ENCODE peak calls at places on chromosomes 1 and 21, in ten cellular contexts. A is PC-3; T is uterus; S is CD4-positive, alpha-beta T cell; D is body of pancreas; Q is CD8-positive, alpha-beta T cell; R is left ventricle myocardium inferior; Y is GM13977; O is heart right ventricle; P is psoas muscle. Z is an unnamed sample.

GRCh38 chr1:199357591-199357990 is 669.9 kb upstream of the NR5A2 start:
- DNase-seq in A (no peak), T (no peak), S (no peak), D (no peak), Q (no peak), R (no peak), Y (no peak), O (no peak), P (no peak), Z (no peak)

GRCh38 chr21:19463966-19464365 is 1060.4 kb upstream of the TMPRSS15 start:
- DNase-seq in A (no peak), T (no peak), S (no peak), D (no peak), Q (no peak), R (no peak), Y (no peak), O (no peak), P (no peak), Z (no peak)

GRCh38 chr1:211613108-211613947 is 34.4 kb upstream of the SLC30A1 start:
- DNase-seq in A (peak), T (peak), S (no peak), D (peak), Q (no peak), R (peak), Y (no peak), O (peak), P (peak), Z (peak)

GRCh38 chr1:32372149-32372756 is 9.9 kb downstream of the TSSK3 start:
- DNase-seq in A (peak), T (no peak), S (peak), D (no peak), Q (peak), R (no peak), Y (no peak), O (no peak), P (no peak), Z (no peak)

GRCh38 chr1:172397221-172397620 is 23.3 kb upstream of the C1orf105 start:
- DNase-seq in A (peak), T (no peak), S (no peak), D (no peak), Q (no peak), R (no peak), Y (peak), O (no peak), P (no peak), Z (no peak)

GRCh38 chr1:94527447-94528031 is 14.0 kb downstream of the F3 start:
- DNase-seq in A (peak), T (no peak), S (no peak), D (peak), Q (no peak), R (no peak), Y (no peak), O (no peak), P (no peak), Z (no peak)

GRCh38 chr1:27563407-27564263 is 40.3 kb downstream of the AHDC1 start:
- DNase-seq in A (peak), T (peak), S (no peak), D (peak), Q (no peak), R (peak), Y (no peak), O (peak), P (peak), Z (peak)

GRCh38 chr1:10489291-10490055 is 14.7 kb downstream of the PEX14 start:
- DNase-seq in A (no peak), T (no peak), S (no peak), D (no peak), Q (no peak), R (no peak), Y (no peak), O (no peak), P (no peak), Z (no peak)

GRCh38 chr1:151945725-151946365 is 36.5 kb upstream of the THEM4 start:
- DNase-seq in A (peak), T (peak), S (peak), D (peak), Q (peak), R (peak), Y (peak), O (peak), P (peak), Z (peak)

GRCh38 chr1:26787706-26788514 is at the start of gene PIGV:
- DNase-seq in A (peak), T (peak), S (peak), D (peak), Q (peak), R (peak), Y (peak), O (peak), P (peak), Z (peak)

GRCh38 chr1:171739646-171740045 is 2.2 kb downstream of the VAMP4 start:
- DNase-seq in A (peak), T (no peak), S (no peak), D (no peak), Q (no peak), R (no peak), Y (no peak), O (no peak), P (no peak), Z (no peak)

GRCh38 chr1:180521474-180522203 is 19.3 kb upstream of the ACBD6 start:
- DNase-seq in A (peak), T (no peak), S (no peak), D (peak), Q (no peak), R (no peak), Y (no peak), O (no peak), P (no peak), Z (no peak)

GRCh38 chr1:27603320-27603961 is 503 bp downstream of the AHDC1 start:
- DNase-seq in A (no peak), T (peak), S (peak), D (no peak), Q (peak), R (peak), Y (peak), O (peak), P (peak), Z (peak)

GRCh38 chr1:205792481-205792881 is 17.2 kb upstream of the RAB29 start:
- DNase-seq in A (no peak), T (no peak), S (no peak), D (no peak), Q (no peak), R (no peak), Y (no peak), O (no peak), P (no peak), Z (no peak)

GRCh38 chr1:30662291-30662840 is 61.0 kb downstream of the MATN1 start:
- DNase-seq in A (no peak), T (no peak), S (no peak), D (no peak), Q (no peak), R (no peak), Y (no peak), O (no peak), P (peak), Z (no peak)

GRCh38 chr21:22758478-22758877 is 1760.3 kb downstream of the NCAM2 start:
- DNase-seq in A (peak), T (no peak), S (no peak), D (no peak), Q (no peak), R (no peak), Y (no peak), O (no peak), P (no peak), Z (no peak)

GRCh38 chr1:17348593-17349234 is 23.3 kb upstream of the PADI6 start:
- DNase-seq in A (no peak), T (no peak), S (no peak), D (no peak), Q (no peak), R (no peak), Y (peak), O (no peak), P (no peak), Z (no peak)

GRCh38 chr1:111989531-111990025 is at the start of gene KCND3:
- DNase-seq in A (no peak), T (peak), S (no peak), D (peak), Q (no peak), R (peak), Y (peak), O (peak), P (peak), Z (peak)

GRCh38 chr1:2412773-2413494 is 570 bp upstream of the PEX10 start:
- DNase-seq in A (peak), T (peak), S (no peak), D (peak), Q (no peak), R (no peak), Y (peak), O (peak), P (no peak), Z (no peak)

GRCh38 chr1:55057270-55057955 is 18.1 kb downstream of the PCSK9 start:
- DNase-seq in A (no peak), T (no peak), S (peak), D (no peak), Q (no peak), R (no peak), Y (no peak), O (no peak), P (no peak), Z (no peak)

GRCh38 chr1:8171751-8172464 is 145.8 kb upstream of the ERRFI1 start:
- DNase-seq in A (peak), T (no peak), S (no peak), D (no peak), Q (no peak), R (no peak), Y (no peak), O (no peak), P (no peak), Z (no peak)

GRCh38 chr1:169060010-169060722 is 46.3 kb upstream of the ATP1B1 start:
- DNase-seq in A (peak), T (no peak), S (no peak), D (no peak), Q (no peak), R (no peak), Y (no peak), O (no peak), P (peak), Z (no peak)

GRCh38 chr1:216368249-216368648 is 55.0 kb downstream of the USH2A start:
- DNase-seq in A (no peak), T (no peak), S (no peak), D (no peak), Q (no peak), R (no peak), Y (no peak), O (no peak), P (no peak), Z (no peak)

GRCh38 chr1:47797555-47797954 is 199.6 kb downstream of the TRABD2B start:
- DNase-seq in A (no peak), T (no peak), S (no peak), D (no peak), Q (no peak), R (no peak), Y (no peak), O (no peak), P (no peak), Z (no peak)

GRCh38 chr1:209769171-209769904 is 13.5 kb downstream of the TRAF3IP3 start:
- DNase-seq in A (peak), T (peak), S (peak), D (peak), Q (peak), R (peak), Y (peak), O (peak), P (peak), Z (peak)

GRCh38 chr1:61670016-61670415 is 54.9 kb downstream of the TM2D1 start:
- DNase-seq in A (no peak), T (no peak), S (no peak), D (no peak), Q (no peak), R (no peak), Y (no peak), O (no peak), P (no peak), Z (no peak)

GRCh38 chr1:75233302-75233929 is 99.2 kb downstream of the LHX8 start:
- DNase-seq in A (peak), T (no peak), S (no peak), D (peak), Q (no peak), R (no peak), Y (peak), O (no peak), P (no peak), Z (no peak)

GRCh38 chr1:201399352-201400126 is 415 bp upstream of the LAD1 start:
- DNase-seq in A (peak), T (no peak), S (no peak), D (peak), Q (no peak), R (no peak), Y (no peak), O (no peak), P (no peak), Z (no peak)

GRCh38 chr1:27117733-27118439 is 37.0 kb downstream of the SLC9A1 start:
- DNase-seq in A (no peak), T (no peak), S (no peak), D (no peak), Q (no peak), R (no peak), Y (no peak), O (no peak), P (no peak), Z (no peak)

GRCh38 chr1:226125097-226125630 is 61.4 kb downstream of the ACBD3 start:
- DNase-seq in A (peak), T (peak), S (peak), D (peak), Q (peak), R (peak), Y (peak), O (peak), P (peak), Z (peak)

GRCh38 chr1:184485731-184486723 is 99.2 kb downstream of the C1orf21 start:
- DNase-seq in A (peak), T (no peak), S (no peak), D (no peak), Q (no peak), R (no peak), Y (no peak), O (no peak), P (no peak), Z (no peak)

GRCh38 chr1:166253076-166253779 is 86.4 kb upstream of the FAM78B start:
- DNase-seq in A (no peak), T (no peak), S (no peak), D (no peak), Q (no peak), R (no peak), Y (no peak), O (no peak), P (no peak), Z (no peak)

GRCh38 chr1:81912383-81912782 is 111.6 kb downstream of the ADGRL2 start:
- DNase-seq in A (peak), T (no peak), S (no peak), D (no peak), Q (no peak), R (no peak), Y (no peak), O (no peak), P (no peak), Z (no peak)

GRCh38 chr1:158328424-158328823 is 2.9 kb downstream of the CD1B start:
- DNase-seq in A (no peak), T (no peak), S (no peak), D (no peak), Q (no peak), R (no peak), Y (no peak), O (no peak), P (no peak), Z (no peak)

GRCh38 chr1:92795166-92795565 is 10.3 kb upstream of the EVI5 start:
- DNase-seq in A (no peak), T (no peak), S (no peak), D (no peak), Q (no peak), R (no peak), Y (no peak), O (no peak), P (no peak), Z (no peak)

GRCh38 chr1:11650331-11650991 is 3.8 kb downstream of the FBXO2 start:
- DNase-seq in A (peak), T (peak), S (peak), D (peak), Q (peak), R (peak), Y (peak), O (peak), P (peak), Z (no peak)
- TF ChIP-seq CTCF in A (peak), T (peak), S (peak), D (peak), Q (peak), R (peak), Y (peak), O (peak), P (peak), Z (peak)

GRCh38 chr1:176954242-176954641 is 210.3 kb downstream of the ASTN1 start:
- DNase-seq in A (no peak), T (no peak), S (no peak), D (no peak), Q (no peak), R (no peak), Y (no peak), O (no peak), P (no peak), Z (no peak)
- TF ChIP-seq CTCF in A (peak), T (no peak), S (no peak), D (no peak), Q (no peak), R (peak), Y (no peak), O (peak), P (no peak), Z (no peak)

GRCh38 chr1:161749509-161750407 is at the start of gene DUSP12:
- DNase-seq in A (peak), T (peak), S (peak), D (peak), Q (peak), R (peak), Y (peak), O (peak), P (peak), Z (peak)
- TF ChIP-seq CTCF in A (peak), T (no peak), S (no peak), D (no peak), Q (no peak), R (no peak), Y (peak), O (peak), P (no peak), Z (no peak)

DNA sequence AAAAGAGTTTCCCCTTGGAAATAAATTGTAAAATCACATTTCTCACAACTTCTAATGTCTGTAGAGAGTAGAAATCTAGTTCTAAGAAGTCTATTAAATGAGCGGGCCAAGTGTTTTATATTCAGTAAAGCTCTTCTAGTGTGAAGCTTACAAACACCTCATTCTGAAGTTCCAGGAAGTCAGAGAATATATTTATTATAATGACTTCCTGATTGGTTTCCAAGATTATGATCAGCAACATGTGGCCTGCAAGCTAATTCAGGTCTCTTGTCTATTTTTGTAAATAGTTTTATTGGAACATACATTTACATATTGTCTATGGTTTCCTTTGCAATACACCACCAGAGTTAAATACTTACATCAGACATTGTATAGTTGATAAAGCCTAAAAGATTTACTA is 603.9 kb downstream of the AMY1C start:
- DNase-seq in A (no peak), T (no peak), S (no peak), D (no peak), Q (no peak), R (no peak), Y (no peak), O (no peak), P (no peak), Z (no peak)
- TF ChIP-seq CTCF in A (no peak), T (no peak), S (no peak), D (no peak), Q (no peak), R (no peak), Y (no peak), O (no peak), P (no peak), Z (no peak)

GRCh38 chr1:91402023-91402422 is 2.6 kb downstream of the HFM1 start:
- DNase-seq in A (peak), T (no peak), S (no peak), D (no peak), Q (no peak), R (no peak), Y (peak), O (no peak), P (no peak), Z (no peak)

GRCh38 chr1:91404151-91405012 is at the start of gene HFM1:
- DNase-seq in A (no peak), T (peak), S (peak), D (peak), Q (peak), R (peak), Y (peak), O (peak), P (peak), Z (peak)

GRCh38 chr1:91406773-91407389 is 2.2 kb upstream of the HFM1 start:
- DNase-seq in A (peak), T (no peak), S (no peak), D (no peak), Q (no peak), R (no peak), Y (no peak), O (no peak), P (no peak), Z (no peak)
- TF ChIP-seq CTCF in A (peak), T (no peak), S (no peak), D (no peak), Q (no peak), R (peak), Y (no peak), O (peak), P (no peak), Z (no peak)

GRCh38 chr1:108554682-108555081 is 5.2 kb upstream of the EEIG2 start:
- DNase-seq in A (no peak), T (no peak), S (no peak), D (no peak), Q (no peak), R (no peak), Y (no peak), O (no peak), P (no peak), Z (no peak)

GRCh38 chr1:108556079-108556478 is 3.8 kb upstream of the EEIG2 start:
- DNase-seq in A (no peak), T (no peak), S (no peak), D (no peak), Q (no peak), R (no peak), Y (no peak), O (no peak), P (no peak), Z (no peak)

GRCh38 chr1:108556501-108556900 is 3.4 kb upstream of the EEIG2 start:
- DNase-seq in A (no peak), T (no peak), S (no peak), D (peak), Q (no peak), R (no peak), Y (no peak), O (no peak), P (no peak), Z (no peak)

GRCh38 chr1:108551157-108551862 is 8.6 kb upstream of the EEIG2 start:
- DNase-seq in A (peak), T (no peak), S (no peak), D (no peak), Q (no peak), R (no peak), Y (peak), O (no peak), P (no peak), Z (no peak)

GRCh38 chr1:108553910-108554309 is 6.0 kb upstream of the EEIG2 start:
- DNase-seq in A (no peak), T (no peak), S (no peak), D (no peak), Q (no peak), R (no peak), Y (no peak), O (no peak), P (no peak), Z (no peak)
- TF ChIP-seq CTCF in A (no peak), T (no peak), S (no peak), D (no peak), Q (no peak), R (no peak), Y (no peak), O (no peak), P (no peak), Z (no peak)

GRCh38 chr1:116133696-116134095 is 22.5 kb downstream of the MAB21L3 start:
- DNase-seq in A (no peak), T (no peak), S (no peak), D (no peak), Q (no peak), R (no peak), Y (no peak), O (no peak), P (no peak), Z (no peak)

GRCh38 chr1:116131866-116132605 is 20.8 kb downstream of the MAB21L3 start:
- DNase-seq in A (no peak), T (no peak), S (no peak), D (no peak), Q (no peak), R (no peak), Y (no peak), O (no peak), P (no peak), Z (no peak)

GRCh38 chr1:116131170-116131569 is 20.0 kb downstream of the MAB21L3 start:
- DNase-seq in A (no peak), T (no peak), S (no peak), D (no peak), Q (no peak), R (no peak), Y (no peak), O (no peak), P (no peak), Z (no peak)

GRCh38 chr1:116130376-116130775 is 19.2 kb downstream of the MAB21L3 start:
- DNase-seq in A (no peak), T (no peak), S (no peak), D (no peak), Q (no peak), R (no peak), Y (no peak), O (no peak), P (no peak), Z (no peak)

GRCh38 chr1:116134178-116134773 is 23.1 kb downstream of the MAB21L3 start:
- DNase-seq in A (peak), T (no peak), S (no peak), D (no peak), Q (no peak), R (no peak), Y (no peak), O (no peak), P (no peak), Z (no peak)
- TF ChIP-seq CTCF in A (peak), T (no peak), S (no peak), D (no peak), Q (no peak), R (peak), Y (no peak), O (no peak), P (no peak), Z (no peak)

DNA sequence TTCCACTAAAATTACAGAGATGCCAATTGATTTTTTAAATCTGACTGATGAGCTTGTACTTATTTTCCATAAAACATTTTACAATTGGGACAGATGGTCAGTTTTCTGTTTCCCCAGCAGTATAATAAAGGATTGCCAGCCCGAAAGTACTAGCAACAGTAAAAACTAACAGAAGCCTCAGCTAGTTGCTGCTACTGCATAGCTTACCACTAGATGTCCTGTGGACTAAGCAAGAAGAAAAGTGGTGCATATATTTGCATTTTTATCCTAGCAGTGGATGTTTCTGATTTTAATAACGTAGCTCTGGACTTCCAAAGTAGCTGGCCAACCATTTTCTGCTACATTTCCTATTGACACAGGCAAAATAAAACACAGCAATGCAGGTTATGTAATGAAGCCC is 241.5 kb downstream of the BARHL2 start:
- DNase-seq in A (peak), T (no peak), S (no peak), D (no peak), Q (no peak), R (no peak), Y (no peak), O (no peak), P (no peak), Z (no peak)
- TF ChIP-seq CTCF in A (peak), T (no peak), S (no peak), D (no peak), Q (no peak), R (no peak), Y (peak), O (no peak), P (no peak), Z (no peak)

Z was measured in ovary.